ENCODE peak calls at places on chromosome 21, in nine cellular contexts. W is endothelial cell, Z is NB4, C is H9, R is thyroid gland, J is cardiac fibroblast, M is glutamatergic neuron, S is PC-9, P is HFFc6. V is an unnamed sample.

GRCh38 chr21:23887709-23888303 is 1719.5 kb downstream of the MRPL39 start:
- DNase-seq in P (no peak), Z (peak), W (no peak), M (no peak), C (no peak), S (no peak), J (no peak), R (no peak), V (no peak)

GRCh38 chr21:46157987-46158451 is 2.6 kb upstream of the FTCD start:
- DNase-seq in Z (no peak), J (no peak), W (no peak), R (no peak), M (no peak), S (no peak), P (no peak), C (peak), V (no peak)

GRCh38 chr21:15004721-15005370 is 60.0 kb downstream of the NRIP1 start:
- DNase-seq in J (peak), P (peak), S (no peak), W (no peak), Z (no peak), M (no peak), R (no peak), C (no peak), V (no peak)

GRCh38 chr21:14114251-14114650 is 96.5 kb downstream of the LIPI start:
- DNase-seq in M (no peak), P (no peak), W (no peak), J (no peak), R (no peak), Z (no peak), C (peak), S (peak), V (no peak)

GRCh38 chr21:33265664-33266049 is 510 bp upstream of the IL10RB start:
- DNase-seq in C (peak), Z (peak), W (no peak), R (peak), J (no peak), S (peak), P (no peak), M (no peak), V (no peak)

GRCh38 chr21:15060776-15061175 is 4.0 kb downstream of the NRIP1 start:
- DNase-seq in R (no peak), Z (no peak), J (peak), C (no peak), W (no peak), P (peak), M (no peak), S (peak), V (no peak)

GRCh38 chr21:45841033-45841432 is 140.5 kb upstream of the COL6A1 start:
- DNase-seq in M (no peak), R (no peak), P (no peak), Z (no peak), S (no peak), W (no peak), J (peak), C (no peak), V (no peak)

GRCh38 chr21:16072692-16073091 is 342.9 kb downstream of the USP25 start:
- DNase-seq in C (no peak), R (no peak), S (no peak), W (no peak), Z (no peak), M (no peak), J (peak), P (peak), V (no peak)

GRCh38 chr21:21605502-21605901 is 607.3 kb downstream of the NCAM2 start:
- DNase-seq in S (no peak), W (no peak), M (no peak), P (no peak), J (no peak), Z (no peak), C (no peak), R (no peak), V (no peak)

DNA sequence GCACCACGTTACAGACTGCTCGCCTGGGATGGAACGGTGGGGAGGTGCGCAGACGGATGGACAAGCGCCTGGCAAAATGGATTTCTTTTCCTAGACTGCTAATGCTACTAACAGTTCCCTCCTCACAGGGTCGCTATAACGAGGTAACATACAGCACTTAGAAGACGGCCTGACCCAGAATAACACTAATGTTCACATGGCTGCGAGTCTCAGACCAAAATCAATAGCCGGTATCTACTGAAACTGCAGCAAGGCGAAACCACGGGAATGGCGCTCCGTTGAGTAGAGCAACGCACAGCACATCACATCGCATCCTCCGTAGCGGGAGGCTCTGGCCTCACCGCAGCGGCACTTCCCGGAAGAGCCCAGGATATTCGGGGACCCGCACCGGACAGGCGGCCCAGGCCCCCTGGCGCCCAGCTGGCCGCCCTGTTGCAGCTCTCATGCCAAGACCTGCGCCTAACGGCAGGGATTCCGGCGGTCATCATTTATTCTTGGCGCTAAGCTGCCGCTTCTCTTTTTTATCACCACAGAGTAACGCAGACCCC is 46.6 kb downstream of the VPS26C start:
- DNase-seq in P (peak), Z (peak), R (no peak), S (no peak), C (no peak), W (peak), J (peak), M (no peak), V (no peak)
- TF ChIP-seq CTCF in P (peak), Z (no peak), R (no peak), S (no peak), C (no peak), W (no peak), J (peak), M (no peak), V (no peak)

GRCh38 chr21:41678016-41678935 is 88.6 kb downstream of the RIPK4 start:
- DNase-seq in Z (no peak), M (no peak), C (no peak), R (peak), P (no peak), J (peak), S (peak), W (no peak), V (no peak)

GRCh38 chr21:41677671-41678015 is 89.2 kb downstream of the RIPK4 start:
- DNase-seq in J (no peak), C (no peak), S (peak), M (no peak), Z (no peak), P (no peak), R (no peak), W (no peak), V (no peak)

GRCh38 chr21:41680444-41681335 is 86.2 kb downstream of the RIPK4 start:
- DNase-seq in M (no peak), R (no peak), P (no peak), Z (no peak), S (peak), J (no peak), W (no peak), C (no peak), V (no peak)

GRCh38 chr21:41681336-41681801 is 85.5 kb downstream of the RIPK4 start:
- DNase-seq in J (no peak), Z (no peak), P (no peak), C (no peak), R (no peak), M (no peak), W (no peak), S (peak), V (no peak)

DNA sequence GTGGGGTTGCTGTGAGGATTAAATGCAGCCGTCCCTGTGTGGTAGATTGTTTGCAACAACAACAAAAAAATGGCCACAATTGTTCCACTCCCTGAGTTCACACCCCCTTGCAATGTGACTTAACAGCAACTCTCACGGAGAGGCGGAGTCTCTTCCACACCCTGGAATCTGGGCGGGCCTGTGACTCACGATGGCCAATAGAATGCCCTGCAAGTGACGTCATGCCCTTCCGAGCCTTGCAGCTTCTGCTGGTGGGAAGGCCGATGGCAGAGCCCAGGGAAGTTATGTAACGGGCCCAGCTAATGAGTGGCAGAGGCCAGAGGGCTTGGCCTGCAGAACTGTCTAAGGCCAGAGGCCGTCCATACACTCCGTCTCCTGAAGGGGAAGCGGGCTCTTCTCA is 87.9 kb downstream of the RIPK4 start:
- DNase-seq in Z (peak), J (peak), P (peak), C (peak), S (peak), W (peak), M (peak), R (peak), V (peak)
- TF ChIP-seq CTCF in Z (no peak), J (no peak), P (no peak), C (no peak), S (no peak), W (no peak), M (no peak), R (no peak), V (no peak)

GRCh38 chr21:37658994-37659458 is 257.2 kb downstream of the KCNJ6 start:
- DNase-seq in M (no peak), W (no peak), S (peak), J (peak), C (no peak), P (peak), R (no peak), Z (no peak), V (no peak)
- TF ChIP-seq CTCF in M (no peak), W (no peak), S (no peak), J (peak), C (no peak), P (peak), R (no peak), Z (no peak), V (no peak)

GRCh38 chr21:36087362-36088138 is 17.7 kb downstream of the CBR1 start:
- DNase-seq in P (peak), M (no peak), J (no peak), Z (no peak), W (no peak), S (no peak), C (peak), R (no peak), V (no peak)
- TF ChIP-seq CTCF in P (peak), M (no peak), J (peak), Z (peak), W (no peak), S (no peak), C (peak), R (no peak), V (peak)

GRCh38 chr21:44718571-44718970 is 7.2 kb upstream of the TSPEAR start:
- DNase-seq in P (no peak), C (peak), W (no peak), S (no peak), R (no peak), Z (no peak), M (no peak), J (no peak), V (no peak)
- TF ChIP-seq CTCF in P (no peak), C (peak), W (no peak), S (no peak), R (no peak), Z (no peak), M (no peak), J (no peak), V (no peak)

GRCh38 chr21:39911286-39911685 is 44.0 kb downstream of the PCP4 start:
- DNase-seq in S (no peak), M (no peak), J (no peak), C (no peak), R (peak), W (no peak), Z (no peak), P (no peak), V (no peak)
- TF ChIP-seq CTCF in S (no peak), M (no peak), J (no peak), C (peak), R (peak), W (peak), Z (no peak), P (peak), V (peak)

DNA sequence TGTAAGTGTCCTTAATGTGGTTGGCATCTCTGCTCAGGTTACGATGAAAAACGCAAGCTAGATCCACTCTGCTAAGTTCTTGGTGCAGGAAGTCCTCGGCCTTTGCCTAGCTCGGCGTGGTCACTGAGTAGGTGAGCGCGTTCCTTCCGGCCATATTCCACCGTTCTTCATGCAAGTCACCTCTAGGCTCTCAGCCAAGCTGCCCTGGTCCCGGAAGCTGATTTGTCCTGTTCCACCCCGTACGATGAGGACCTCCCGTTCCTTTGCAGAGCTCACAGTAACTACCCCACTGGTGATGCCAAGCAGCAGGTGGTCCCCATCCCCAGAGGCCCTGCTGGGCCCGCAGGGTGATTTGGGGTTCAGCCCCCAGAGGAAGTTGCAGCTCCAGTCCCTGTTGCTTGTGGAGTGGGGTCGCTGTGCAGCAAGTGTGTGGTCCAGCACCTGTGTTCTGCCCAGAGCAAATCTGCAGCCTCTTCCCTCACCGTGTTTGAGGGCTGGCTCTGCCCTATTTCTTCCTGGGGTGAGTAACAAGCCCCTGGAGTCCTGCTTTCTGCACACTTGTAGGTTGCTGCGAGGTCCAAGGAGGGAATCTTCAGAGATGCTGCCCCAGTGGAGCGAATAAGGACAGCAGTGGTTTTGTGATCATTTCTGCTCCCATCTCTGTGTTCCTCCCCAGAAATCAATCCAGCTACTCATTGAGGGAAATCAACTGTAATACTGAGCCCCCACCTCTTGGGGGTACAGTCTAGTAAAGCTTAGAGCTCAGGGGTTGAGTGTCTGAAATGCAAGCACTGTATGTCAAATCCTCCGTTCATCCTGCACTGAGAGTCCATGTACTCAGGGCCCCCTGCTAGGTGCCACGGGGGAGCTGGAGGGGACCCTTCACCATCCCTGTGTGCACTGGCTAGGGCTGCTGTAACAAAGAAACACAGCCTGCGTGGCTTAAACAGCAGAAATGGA is 2.3 kb downstream of the UMODL1 start:
- DNase-seq in P (no peak), R (no peak), M (no peak), J (no peak), C (no peak), Z (peak), W (no peak), S (no peak), V (no peak)
- TF ChIP-seq CTCF in P (peak), R (no peak), M (no peak), J (no peak), C (no peak), Z (no peak), W (no peak), S (no peak), V (no peak)

GRCh38 chr21:26495283-26495849 is 77.7 kb downstream of the CYYR1 start:
- DNase-seq in P (no peak), W (no peak), R (no peak), Z (no peak), M (no peak), J (no peak), C (no peak), S (no peak), V (no peak)

GRCh38 chr21:26491663-26492062 is 81.4 kb downstream of the CYYR1 start:
- DNase-seq in W (no peak), R (no peak), J (no peak), M (no peak), P (no peak), Z (no peak), C (no peak), S (no peak), V (no peak)

GRCh38 chr21:26490771-26491170 is 82.3 kb downstream of the CYYR1 start:
- DNase-seq in S (no peak), Z (no peak), P (no peak), W (no peak), C (no peak), R (no peak), J (peak), M (no peak), V (no peak)

GRCh38 chr21:26487981-26488480 is 85.1 kb downstream of the CYYR1 start:
- DNase-seq in R (no peak), W (no peak), S (no peak), M (no peak), C (no peak), J (no peak), Z (no peak), P (no peak), V (no peak)

DNA sequence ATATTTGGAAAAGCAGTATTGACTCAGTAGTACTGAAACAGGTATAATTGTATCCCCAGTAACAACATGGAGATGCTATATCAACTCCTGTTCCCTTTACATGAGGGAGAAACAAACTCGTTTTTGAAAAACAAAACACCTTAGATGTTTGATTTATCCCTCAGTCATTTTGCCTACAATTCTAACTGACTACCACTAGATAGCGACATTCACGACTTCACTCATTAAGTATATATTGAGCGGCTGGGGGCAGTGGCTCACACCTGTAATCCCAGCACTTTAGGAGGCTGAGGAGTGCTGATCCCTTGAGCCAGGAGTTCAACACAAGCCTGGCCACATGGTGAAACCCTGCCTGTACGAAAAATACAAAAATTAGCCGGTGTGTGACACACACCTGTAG is 83.3 kb downstream of the CYYR1 start:
- DNase-seq in R (no peak), Z (no peak), W (no peak), M (no peak), C (no peak), P (no peak), J (no peak), S (no peak), V (no peak)
- TF ChIP-seq CTCF in R (no peak), Z (peak), W (peak), M (no peak), C (peak), P (no peak), J (no peak), S (no peak), V (peak)

GRCh38 chr21:20425856-20426255 is 572.4 kb upstream of the NCAM2 start:
- DNase-seq in S (no peak), W (no peak), Z (no peak), J (no peak), P (no peak), M (no peak), R (no peak), C (no peak), V (no peak)

GRCh38 chr21:20419780-20420179 is 578.4 kb upstream of the NCAM2 start:
- DNase-seq in Z (no peak), S (no peak), P (no peak), J (no peak), M (no peak), W (no peak), R (no peak), C (no peak), V (no peak)

DNA sequence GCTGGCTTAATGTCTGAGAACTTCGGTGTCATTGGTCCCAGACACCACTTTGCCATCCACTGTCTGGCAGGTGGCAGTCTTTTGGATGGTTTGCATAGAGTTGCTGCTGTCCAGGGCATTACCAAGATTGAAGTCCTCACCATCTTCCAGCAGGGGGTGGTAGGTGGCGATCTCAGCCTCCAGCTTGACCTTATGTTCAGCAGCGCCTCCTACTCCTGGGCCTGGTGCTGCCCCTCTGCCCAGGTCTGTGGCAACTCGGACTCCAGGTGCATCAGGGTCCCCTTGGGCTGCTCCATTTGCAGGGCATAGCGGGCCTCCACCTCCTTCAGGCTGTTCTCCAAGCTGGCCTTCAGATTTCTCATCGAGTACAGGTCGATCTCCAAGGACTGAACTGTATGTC is 573.3 kb upstream of the NCAM2 start:
- DNase-seq in P (no peak), C (peak), J (no peak), Z (no peak), M (no peak), S (no peak), W (no peak), R (no peak), V (no peak)
- TF ChIP-seq CTCF in P (no peak), C (peak), J (no peak), Z (no peak), M (no peak), S (no peak), W (no peak), R (no peak), V (no peak)

DNA sequence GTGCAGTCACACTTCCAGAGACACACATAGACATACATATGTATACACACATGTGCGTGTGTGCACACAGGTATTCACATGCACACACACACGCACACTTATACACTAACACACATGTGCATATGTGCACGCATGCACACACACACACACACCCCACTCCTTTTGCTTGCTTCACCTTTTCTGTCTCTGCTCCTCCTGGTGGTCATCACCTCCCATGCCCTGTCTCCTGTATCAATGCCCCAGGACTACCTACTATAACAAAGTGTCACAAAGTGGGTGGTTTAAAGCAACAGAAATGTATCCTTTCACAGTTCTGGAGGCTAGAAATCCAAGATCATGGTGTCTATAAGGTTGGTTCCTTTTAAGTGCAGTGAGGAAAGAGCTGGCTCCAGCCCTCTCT is 27.4 kb downstream of the ETS2 start:
- DNase-seq in S (no peak), J (no peak), Z (no peak), P (no peak), W (no peak), C (no peak), M (no peak), R (no peak), V (no peak)
- TF ChIP-seq CTCF in S (no peak), J (peak), Z (no peak), P (peak), W (no peak), C (peak), M (no peak), R (no peak), V (peak)